ENCODE peak calls at places on chromosomes 11 and 22, in eight cellular contexts. G is T-helper 2 cell, V is dermis blood vessel endothelial cell, D is erythroblast, C is GDM1, J is progenitor cell of endocrine pancreas, L is MV-4-11, Y is HCEC 1CT. A is an unnamed sample.

GRCh38 chr11:63682045-63682915 is 980 bp downstream of the RTN3 start:
- DNase-seq in V (peak; percentile 41), D (peak; percentile 57), G (no peak), C (no peak), J (no peak), Y (peak; percentile 30), L (no peak), A (no peak)

GRCh38 chr22:35341090-35341874 is 39.6 kb upstream of the HMOX1 start:
- DNase-seq in D (no peak), Y (no peak), L (no peak), C (no peak), J (no peak), V (no peak), G (no peak), A (no peak)

GRCh38 chr11:66958232-66958955 is at the start of gene PC:
- DNase-seq in L (peak; percentile 100), Y (peak; percentile 100), C (peak; percentile 100), D (peak; percentile 99), J (peak; percentile 98), G (peak; percentile 96), V (peak; percentile 100), A (peak; percentile 93)

GRCh38 chr22:45777852-45778172 is 106.2 kb downstream of the ATXN10 start:
- DNase-seq in V (no peak), L (no peak), J (no peak), Y (no peak), D (no peak), G (no peak), C (no peak), A (no peak)

GRCh38 chr11:132523929-132524328 is 1008.4 kb downstream of the OPCML start:
- DNase-seq in C (no peak), L (no peak), V (no peak), J (no peak), Y (no peak), G (no peak), D (no peak), A (no peak)

GRCh38 chr11:35525501-35526175 is at the start of gene PAMR1:
- DNase-seq in G (no peak), C (no peak), J (peak; percentile 27), D (no peak), Y (peak; percentile 42), V (no peak), L (no peak), A (no peak)

GRCh38 chr22:27937453-27937852 is 18.4 kb upstream of the PITPNB start:
- DNase-seq in D (no peak), C (no peak), V (peak; percentile 22), J (no peak), G (no peak), L (no peak), Y (no peak), A (no peak)

GRCh38 chr11:108122166-108122628 is 830 bp downstream of the ACAT1 start:
- DNase-seq in D (peak; percentile 44), C (no peak), G (no peak), Y (peak; percentile 18), L (no peak), V (peak; percentile 49), J (no peak), A (no peak)

GRCh38 chr11:128467610-128468041 is 119.7 kb downstream of the ETS1 start:
- DNase-seq in V (peak; percentile 71), Y (peak; percentile 99), L (no peak), C (no peak), G (peak; percentile 55), J (no peak), D (no peak), A (peak; percentile 68)

GRCh38 chr11:116072776-116073175 is 568.6 kb upstream of the CADM1 start:
- DNase-seq in J (no peak), D (no peak), Y (no peak), C (no peak), G (no peak), V (no peak), L (no peak), A (no peak)